ENCODE peak calls at places on chromosomes 13 and 19, in seven cellular contexts. B, M, H, O, G, Z and W are unnamed samples.

GRCh38 chr19:46609511-46610412 is 8.6 kb downstream of the CALM3 start:
- DNase-seq in G (no peak), B (no peak), O (no peak), M (no peak), H (no peak), Z (peak), W (no peak)

GRCh38 chr19:10835754-10836477 is at the start of gene TMED1:
- DNase-seq in M (peak), O (peak), B (peak), Z (peak), H (peak), G (peak), W (peak)

GRCh38 chr19:11737964-11738745 is 591 bp downstream of the ZNF823 start:
- DNase-seq in M (no peak), G (peak), O (no peak), B (peak), H (no peak), Z (peak), W (no peak)

GRCh38 chr19:30167206-30167903 is 204.8 kb upstream of the ZNF536 start:
- DNase-seq in Z (peak), M (no peak), B (no peak), G (no peak), H (no peak), O (no peak), W (no peak)

GRCh38 chr19:13082192-13083007 is 20.3 kb downstream of the LYL1 start:
- DNase-seq in H (no peak), M (no peak), Z (no peak), B (no peak), G (no peak), O (no peak), W (no peak)

GRCh38 chr13:98937911-98938381 is 39.9 kb downstream of the DOCK9 start:
- DNase-seq in M (no peak), B (no peak), Z (no peak), H (no peak), O (no peak), G (no peak), W (no peak)

GRCh38 chr19:2634228-2634951 is 68.1 kb downstream of the GNG7 start:
- DNase-seq in M (no peak), O (no peak), H (no peak), Z (no peak), G (no peak), B (no peak), W (no peak)

GRCh38 chr13:74886496-74886895 is 595.5 kb downstream of the TBC1D4 start:
- DNase-seq in O (no peak), G (no peak), H (no peak), B (no peak), M (no peak), Z (no peak), W (no peak)

GRCh38 chr19:18662972-18663732 is 20.3 kb upstream of the CRTC1 start:
- DNase-seq in B (no peak), M (no peak), Z (no peak), H (no peak), O (no peak), G (no peak), W (no peak)

GRCh38 chr13:73803997-73804396 is 330.2 kb downstream of the KLF12 start:
- DNase-seq in M (no peak), B (peak), O (no peak), Z (no peak), H (no peak), G (no peak), W (no peak)

GRCh38 chr13:49454388-49455015 is 10.4 kb downstream of the SETDB2 start:
- DNase-seq in G (no peak), B (peak), M (no peak), H (no peak), Z (no peak), O (no peak), W (no peak)

GRCh38 chr19:46678110-46678732 is 17.2 kb upstream of the DACT3 start:
- DNase-seq in Z (no peak), H (no peak), O (no peak), B (peak), M (no peak), G (peak), W (no peak)

GRCh38 chr19:49339364-49340068 is 4.3 kb downstream of the CD37 start:
- DNase-seq in H (peak), B (peak), G (no peak), Z (peak), O (peak), M (no peak), W (no peak)

GRCh38 chr13:34265016-34265692 is 447.2 kb downstream of the RFC3 start:
- DNase-seq in O (no peak), Z (no peak), H (no peak), M (no peak), G (no peak), B (peak), W (no peak)

GRCh38 chr13:40776232-40776631 is 5.2 kb upstream of the MRPS31 start:
- DNase-seq in G (no peak), O (no peak), B (no peak), Z (no peak), M (no peak), H (no peak), W (no peak)

GRCh38 chr19:46081928-46082727 is 41.3 kb upstream of the IGFL4 start:
- DNase-seq in O (peak), Z (no peak), G (no peak), B (peak), H (no peak), M (no peak), W (no peak)

GRCh38 chr19:35126624-35126959 is 8.3 kb downstream of the LGI4 start:
- DNase-seq in B (no peak), H (peak), G (no peak), M (no peak), Z (no peak), O (no peak), W (no peak)

GRCh38 chr13:80339841-80340642 is 884 bp downstream of the SPRY2 start:
- DNase-seq in H (peak), M (no peak), G (no peak), B (peak), O (peak), Z (no peak), W (no peak)

GRCh38 chr13:92838786-92839185 is 387.8 kb upstream of the GPC6 start:
- DNase-seq in G (no peak), H (no peak), B (peak), Z (no peak), M (no peak), O (no peak), W (no peak)

GRCh38 chr13:59000770-59001169 is 1163.0 kb downstream of the DIAPH3 start:
- DNase-seq in Z (no peak), B (no peak), H (no peak), G (no peak), M (no peak), O (no peak), W (no peak)

GRCh38 chr19:45424191-45425058 is 708 bp upstream of the ERCC1 start:
- DNase-seq in H (no peak), Z (no peak), G (peak), O (peak), M (no peak), B (peak), W (no peak)

GRCh38 chr13:30120133-30120822 is 187.1 kb downstream of the KATNAL1 start:
- DNase-seq in Z (peak), H (no peak), M (no peak), G (no peak), O (no peak), B (no peak), W (no peak)

GRCh38 chr19:16074488-16075365 is 1.6 kb upstream of the TPM4 start:
- DNase-seq in G (no peak), Z (no peak), B (no peak), H (no peak), O (no peak), M (no peak), W (no peak)

GRCh38 chr19:17724655-17725054 is 5.4 kb downstream of the MAP1S start:
- DNase-seq in Z (no peak), B (no peak), H (no peak), G (no peak), O (no peak), M (no peak), W (no peak)

GRCh38 chr13:74550039-74550438 is 415.8 kb upstream of the KLF12 start:
- DNase-seq in B (no peak), Z (no peak), O (no peak), M (no peak), H (no peak), G (no peak), W (no peak)

GRCh38 chr19:6267552-6268381 is 12.0 kb downstream of the MLLT1 start:
- DNase-seq in G (no peak), M (no peak), H (no peak), O (no peak), Z (no peak), B (no peak), W (no peak)

GRCh38 chr19:10305139-10305806 is 4.3 kb downstream of the ZGLP1 start:
- DNase-seq in B (peak), H (peak), Z (no peak), O (no peak), G (no peak), M (no peak), W (no peak)

GRCh38 chr19:4456843-4457653 is 546 bp downstream of the UBXN6 start:
- DNase-seq in M (no peak), H (peak), Z (no peak), O (peak), B (peak), G (peak), W (no peak)

GRCh38 chr19:17966115-17966455 is 822 bp upstream of the KCNN1 start:
- DNase-seq in G (no peak), O (no peak), H (no peak), B (no peak), Z (no peak), M (no peak), W (no peak)

GRCh38 chr19:39399684-39400465 is 6.8 kb upstream of the ZFP36 start:
- DNase-seq in H (no peak), O (no peak), B (no peak), Z (no peak), G (no peak), M (no peak), W (no peak)

GRCh38 chr19:29259153-29259552 is 46.2 kb upstream of the UQCRFS1 start:
- DNase-seq in O (no peak), G (no peak), B (no peak), H (no peak), M (no peak), Z (peak), W (no peak)

GRCh38 chr13:103539265-103539664 is 473.0 kb upstream of the SLC10A2 start:
- DNase-seq in H (no peak), O (peak), Z (no peak), G (no peak), M (no peak), B (no peak), W (no peak)